ENCODE peak calls at places on chromosomes 2 and 18, in four cellular contexts. One of them, this sample, is unnamed.

GRCh38 chr2:6352906-6353515 is 512.7 kb downstream of the CMPK2 start:
- DNase-seq in WTC11: peak; percentile 12
- DNase-seq in K562: no peak
- DNase-seq in H1: peak; percentile 56
- DNase-seq in this sample: peak; percentile 59

GRCh38 chr18:36772339-36772738 is 56.5 kb downstream of the TPGS2 start:
- DNase-seq in K562: no peak
- DNase-seq in WTC11: no peak
- DNase-seq in H1: no peak
- DNase-seq in this sample: no peak

GRCh38 chr2:42224422-42225067 is 55.4 kb downstream of the EML4 start:
- DNase-seq in WTC11: no peak
- DNase-seq in H1: no peak
- DNase-seq in K562: no peak
- DNase-seq in this sample: no peak

GRCh38 chr2:16218651-16219050 is 278.3 kb downstream of the MYCN start:
- DNase-seq in H1: no peak
- DNase-seq in K562: peak; percentile 17
- DNase-seq in WTC11: peak; percentile 54
- DNase-seq in this sample: peak; percentile 72

GRCh38 chr2:102278720-102279390 is 32.5 kb upstream of the IL1RL1 start:
- DNase-seq in WTC11: no peak
- DNase-seq in K562: no peak
- DNase-seq in H1: no peak
- DNase-seq in this sample: no peak

GRCh38 chr2:182758379-182758778 is 42.3 kb downstream of the DNAJC10 start:
- DNase-seq in H1: no peak
- DNase-seq in K562: no peak
- DNase-seq in WTC11: no peak
- DNase-seq in this sample: no peak

GRCh38 chr2:239313776-239314175 is 87.0 kb downstream of the HDAC4 start:
- DNase-seq in WTC11: no peak
- DNase-seq in K562: no peak
- DNase-seq in H1: no peak
- DNase-seq in this sample: no peak

GRCh38 chr18:74579704-74580103 is 18.0 kb upstream of the ZNF407 start:
- DNase-seq in H1: no peak
- DNase-seq in WTC11: peak; percentile 35
- DNase-seq in K562: no peak
- DNase-seq in this sample: no peak

GRCh38 chr18:9348766-9349165 is 14.2 kb downstream of the TWSG1 start:
- DNase-seq in WTC11: no peak
- DNase-seq in H1: no peak
- DNase-seq in K562: no peak
- DNase-seq in this sample: no peak

GRCh38 chr2:85490861-85491763 is 47.9 kb upstream of the MAT2A start:
- DNase-seq in K562: no peak
- DNase-seq in H1: no peak
- DNase-seq in WTC11: no peak
- DNase-seq in this sample: no peak

GRCh38 chr2:172300851-172301250 is 126.5 kb upstream of the ITGA6 start:
- DNase-seq in WTC11: no peak
- DNase-seq in H1: no peak
- DNase-seq in K562: no peak
- DNase-seq in this sample: no peak

GRCh38 chr2:167264380-167264779 is 376.1 kb downstream of the XIRP2 start:
- DNase-seq in WTC11: peak; percentile 43
- DNase-seq in H1: no peak
- DNase-seq in K562: no peak
- DNase-seq in this sample: peak; percentile 17
- TF ChIP-seq TEAD4 in WTC11: no peak
- TF ChIP-seq TEAD4 in H1: no peak
- TF ChIP-seq TEAD4 in K562: no peak
- TF ChIP-seq TEAD4 in this sample: no peak

GRCh38 chr2:73163522-73164367 is 38.6 kb upstream of the NOTO start:
- DNase-seq in K562: peak; percentile 81
- DNase-seq in WTC11: peak; percentile 86
- DNase-seq in H1: peak; percentile 63
- DNase-seq in this sample: peak; percentile 88
- TF ChIP-seq TEAD4 in K562: no peak
- TF ChIP-seq TEAD4 in WTC11: no peak
- TF ChIP-seq TEAD4 in H1: no peak
- TF ChIP-seq TEAD4 in this sample: no peak

GRCh38 chr2:39094717-39095363 is 26.0 kb downstream of the SOS1 start:
- DNase-seq in H1: no peak
- DNase-seq in WTC11: no peak
- DNase-seq in K562: no peak
- DNase-seq in this sample: no peak

GRCh38 chr2:39093208-39093898 is 27.5 kb downstream of the SOS1 start:
- DNase-seq in K562: no peak
- DNase-seq in WTC11: no peak
- DNase-seq in H1: no peak
- DNase-seq in this sample: peak; percentile 58

GRCh38 chr2:39091063-39091462 is 29.8 kb downstream of the SOS1 start:
- DNase-seq in K562: no peak
- DNase-seq in WTC11: no peak
- DNase-seq in H1: no peak
- DNase-seq in this sample: no peak

GRCh38 chr2:39095624-39096023 is 25.2 kb downstream of the SOS1 start:
- DNase-seq in H1: no peak
- DNase-seq in WTC11: no peak
- DNase-seq in K562: no peak
- DNase-seq in this sample: no peak

DNA sequence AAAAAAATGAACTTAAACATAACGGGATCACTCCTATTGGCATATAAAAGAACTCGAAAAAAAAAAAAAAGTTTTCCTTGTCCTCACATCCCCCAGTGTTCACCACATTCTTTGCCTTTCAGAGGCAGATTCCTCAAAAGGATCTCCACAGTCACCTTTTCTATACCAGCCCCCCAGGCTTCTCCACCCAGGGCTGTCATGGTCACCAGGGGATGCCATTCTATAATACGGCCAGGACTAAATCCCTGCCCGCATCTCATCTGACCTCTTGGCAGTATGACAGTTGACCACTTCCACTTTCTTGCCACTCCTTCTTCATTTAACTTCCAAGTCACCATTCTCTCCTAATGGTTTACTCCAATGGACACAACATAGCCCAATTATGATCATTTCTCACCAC is 29.3 kb downstream of the SOS1 start:
- DNase-seq in H1: no peak
- DNase-seq in WTC11: no peak
- DNase-seq in K562: no peak
- DNase-seq in this sample: no peak
- TF ChIP-seq TEAD4 in H1: peak; percentile 34
- TF ChIP-seq TEAD4 in WTC11: no peak
- TF ChIP-seq TEAD4 in K562: no peak
- TF ChIP-seq TEAD4 in this sample: no peak

DNA sequence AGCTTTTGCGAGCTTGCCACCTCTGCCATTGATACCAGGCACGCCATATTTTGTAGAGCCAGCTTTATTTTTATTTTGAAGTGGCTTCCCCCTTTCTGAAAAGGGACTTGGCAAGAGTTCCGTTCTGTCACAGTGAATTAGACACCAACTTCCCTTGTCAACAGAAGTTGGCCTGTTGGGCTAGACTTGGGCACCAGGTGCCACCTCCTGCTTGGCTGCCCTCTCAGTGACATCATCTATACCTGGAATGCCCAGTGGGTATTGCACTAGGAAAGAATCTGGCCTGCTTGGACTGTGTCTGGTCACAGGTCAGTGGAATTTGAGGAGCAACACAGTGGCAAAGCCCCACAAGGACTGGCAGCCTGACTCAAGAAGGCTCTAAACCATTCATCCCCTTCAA is 101.0 kb downstream of the BCL2L11 start:
- DNase-seq in WTC11: no peak
- DNase-seq in K562: no peak
- DNase-seq in H1: no peak
- DNase-seq in this sample: no peak
- TF ChIP-seq TEAD4 in WTC11: no peak
- TF ChIP-seq TEAD4 in K562: no peak
- TF ChIP-seq TEAD4 in H1: no peak
- TF ChIP-seq TEAD4 in this sample: no peak

GRCh38 chr2:97662386-97662894 is 1.4 kb downstream of the ACTR1B start:
- DNase-seq in WTC11: no peak
- DNase-seq in H1: no peak
- DNase-seq in K562: peak; percentile 45
- DNase-seq in this sample: no peak

GRCh38 chr2:97663962-97664635 is at the start of gene ACTR1B:
- DNase-seq in K562: peak; percentile 94
- DNase-seq in H1: peak; percentile 97
- DNase-seq in WTC11: peak; percentile 98
- DNase-seq in this sample: peak; percentile 97

GRCh38 chr2:97663626-97663961 is 250 bp downstream of the ACTR1B start:
- DNase-seq in H1: no peak
- DNase-seq in K562: no peak
- DNase-seq in WTC11: no peak
- DNase-seq in this sample: no peak

GRCh38 chr2:97662895-97663625 is 784 bp downstream of the ACTR1B start:
- DNase-seq in K562: peak; percentile 66
- DNase-seq in WTC11: peak; percentile 72
- DNase-seq in H1: peak; percentile 43
- DNase-seq in this sample: peak; percentile 84

DNA sequence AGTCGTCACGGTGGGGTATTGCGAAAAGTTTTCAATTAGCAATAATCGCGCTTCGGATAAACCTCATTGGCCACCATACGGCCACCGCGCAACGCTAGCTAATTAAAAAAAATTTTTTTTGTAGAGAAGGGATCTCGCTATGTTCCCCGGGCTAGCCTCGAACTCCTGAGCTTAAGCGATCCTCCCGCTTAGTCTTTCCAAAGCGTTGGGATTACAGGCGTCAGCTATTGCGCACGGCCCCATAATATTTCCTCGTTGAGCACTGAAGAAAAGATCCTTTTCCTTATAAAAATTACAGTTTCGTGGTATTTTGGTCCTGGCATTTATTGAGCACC is 759 bp upstream of the ACTR1B start:
- DNase-seq in H1: no peak
- DNase-seq in K562: no peak
- DNase-seq in WTC11: no peak
- DNase-seq in this sample: no peak
- TF ChIP-seq TEAD4 in H1: no peak
- TF ChIP-seq TEAD4 in K562: no peak
- TF ChIP-seq TEAD4 in WTC11: no peak
- TF ChIP-seq TEAD4 in this sample: no peak

GRCh38 chr2:237886702-237887481 is 27.5 kb downstream of the RAMP1 start:
- DNase-seq in K562: no peak
- DNase-seq in WTC11: no peak
- DNase-seq in H1: no peak
- DNase-seq in this sample: peak; percentile 86
- TF ChIP-seq TEAD4 in K562: no peak
- TF ChIP-seq TEAD4 in WTC11: no peak
- TF ChIP-seq TEAD4 in H1: no peak
- TF ChIP-seq TEAD4 in this sample: no peak

DNA sequence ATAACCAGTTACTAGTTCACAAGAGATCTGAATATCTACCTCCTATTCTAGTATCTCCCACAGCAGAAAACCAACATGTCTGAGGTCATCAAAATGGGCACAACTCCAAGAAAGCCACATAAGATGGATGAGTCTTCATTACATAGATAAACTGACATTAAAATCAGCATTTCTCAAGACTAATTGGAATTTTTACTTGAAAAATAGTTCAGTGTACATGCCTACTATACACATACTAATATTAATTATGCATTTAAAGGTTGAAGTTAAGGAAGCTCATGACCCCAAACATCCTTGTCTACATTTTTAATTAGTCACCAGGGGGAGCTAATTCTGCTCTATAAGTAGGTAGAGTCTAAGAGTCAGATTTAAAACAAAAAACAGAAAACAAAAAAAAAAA is 41.9 kb downstream of the ZNF521 start:
- DNase-seq in WTC11: no peak
- DNase-seq in H1: no peak
- DNase-seq in K562: no peak
- DNase-seq in this sample: no peak
- TF ChIP-seq TEAD4 in WTC11: no peak
- TF ChIP-seq TEAD4 in H1: no peak
- TF ChIP-seq TEAD4 in K562: no peak
- TF ChIP-seq TEAD4 in this sample: no peak

DNA sequence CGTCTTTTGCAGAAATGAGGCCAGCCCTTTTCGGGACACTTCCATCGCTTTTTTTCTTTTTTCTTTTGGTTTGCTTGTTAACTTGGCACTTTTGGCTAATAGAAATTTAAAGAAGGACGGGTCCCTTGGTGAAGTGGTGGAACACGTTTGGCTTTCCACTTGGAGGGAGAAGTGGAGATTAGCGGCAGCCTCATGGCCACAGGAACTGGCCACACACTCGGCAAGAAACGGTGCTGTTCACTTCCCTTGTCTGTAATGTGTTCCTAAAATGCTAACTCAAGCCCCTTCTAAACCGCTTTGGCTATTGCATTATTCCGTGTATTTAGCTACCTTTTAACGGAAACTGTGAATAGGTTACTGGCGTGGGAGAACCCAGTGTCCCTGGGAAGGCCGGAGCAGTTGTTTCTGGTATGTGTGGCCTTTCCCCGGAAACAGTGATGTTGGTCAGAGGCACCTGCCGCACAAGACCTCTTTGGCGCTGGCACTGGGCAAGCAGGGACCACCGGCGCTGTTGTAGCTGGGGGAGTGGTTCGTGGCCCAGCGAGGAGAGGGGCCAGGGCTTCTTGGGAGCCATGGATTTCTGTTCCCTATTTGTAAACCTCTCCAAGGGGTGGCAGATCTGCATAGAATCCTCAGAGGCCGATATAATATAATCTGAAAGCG is 981 bp downstream of the RAMP1 start:
- DNase-seq in K562: no peak
- DNase-seq in WTC11: no peak
- DNase-seq in H1: no peak
- DNase-seq in this sample: peak; percentile 55
- TF ChIP-seq TEAD4 in K562: no peak
- TF ChIP-seq TEAD4 in WTC11: no peak
- TF ChIP-seq TEAD4 in H1: no peak
- TF ChIP-seq TEAD4 in this sample: no peak